ENCODE peak calls at places on chromosome 21, in four cellular contexts. One of them, this sample, is unnamed.

GRCh38 chr21:45135868-45136267 is 61.5 kb downstream of the ADARB1 start:
- DNase-seq in stimulated activated CD8-positive, alpha-beta memory T cell treated with anti-CD3 and anti-CD28 coated beads, Interleukin-15, amount 100 ng/mL, for 1 hour: no peak
- DNase-seq in AG04450: no peak
- DNase-seq in NCI-H1694: no peak
- DNase-seq in this sample: no peak

GRCh38 chr21:43318841-43319781 is 107.8 kb downstream of the SIK1 start:
- DNase-seq in stimulated activated CD8-positive, alpha-beta memory T cell treated with anti-CD3 and anti-CD28 coated beads, Interleukin-15, amount 100 ng/mL, for 1 hour: no peak
- DNase-seq in AG04450: peak
- DNase-seq in NCI-H1694: no peak
- DNase-seq in this sample: no peak

GRCh38 chr21:38621132-38621531 is 122.9 kb upstream of the ERG start:
- DNase-seq in stimulated activated CD8-positive, alpha-beta memory T cell treated with anti-CD3 and anti-CD28 coated beads, Interleukin-15, amount 100 ng/mL, for 1 hour: no peak
- DNase-seq in AG04450: no peak
- DNase-seq in NCI-H1694: no peak
- DNase-seq in this sample: no peak

GRCh38 chr21:42461185-42461520 is 34.9 kb downstream of the RSPH1 start:
- DNase-seq in stimulated activated CD8-positive, alpha-beta memory T cell treated with anti-CD3 and anti-CD28 coated beads, Interleukin-15, amount 100 ng/mL, for 1 hour: no peak
- DNase-seq in AG04450: no peak
- DNase-seq in NCI-H1694: no peak
- DNase-seq in this sample: no peak

GRCh38 chr21:38544681-38545080 is 46.4 kb upstream of the ERG start:
- DNase-seq in stimulated activated CD8-positive, alpha-beta memory T cell treated with anti-CD3 and anti-CD28 coated beads, Interleukin-15, amount 100 ng/mL, for 1 hour: no peak
- DNase-seq in AG04450: no peak
- DNase-seq in NCI-H1694: no peak
- DNase-seq in this sample: peak

GRCh38 chr21:14076143-14076806 is 134.5 kb downstream of the LIPI start:
- DNase-seq in stimulated activated CD8-positive, alpha-beta memory T cell treated with anti-CD3 and anti-CD28 coated beads, Interleukin-15, amount 100 ng/mL, for 1 hour: no peak
- DNase-seq in AG04450: no peak
- DNase-seq in NCI-H1694: no peak
- DNase-seq in this sample: no peak

GRCh38 chr21:35051287-35051818 is 2.3 kb upstream of the RUNX1 start:
- DNase-seq in stimulated activated CD8-positive, alpha-beta memory T cell treated with anti-CD3 and anti-CD28 coated beads, Interleukin-15, amount 100 ng/mL, for 1 hour: no peak
- DNase-seq in AG04450: no peak
- DNase-seq in NCI-H1694: no peak
- DNase-seq in this sample: peak

GRCh38 chr21:45290948-45291612 is 3.4 kb upstream of the POFUT2 start:
- DNase-seq in stimulated activated CD8-positive, alpha-beta memory T cell treated with anti-CD3 and anti-CD28 coated beads, Interleukin-15, amount 100 ng/mL, for 1 hour: no peak
- DNase-seq in AG04450: no peak
- DNase-seq in NCI-H1694: no peak
- DNase-seq in this sample: peak

GRCh38 chr21:20998456-20998789 is 214 bp downstream of the NCAM2 start:
- DNase-seq in stimulated activated CD8-positive, alpha-beta memory T cell treated with anti-CD3 and anti-CD28 coated beads, Interleukin-15, amount 100 ng/mL, for 1 hour: no peak
- DNase-seq in AG04450: no peak
- DNase-seq in NCI-H1694: no peak
- DNase-seq in this sample: no peak

GRCh38 chr21:44869860-44870747 is 3.4 kb downstream of the PTTG1IP start:
- DNase-seq in stimulated activated CD8-positive, alpha-beta memory T cell treated with anti-CD3 and anti-CD28 coated beads, Interleukin-15, amount 100 ng/mL, for 1 hour: no peak
- DNase-seq in AG04450: peak
- DNase-seq in NCI-H1694: no peak
- DNase-seq in this sample: peak

GRCh38 chr21:37220433-37220980 is 46.6 kb downstream of the VPS26C start:
- DNase-seq in stimulated activated CD8-positive, alpha-beta memory T cell treated with anti-CD3 and anti-CD28 coated beads, Interleukin-15, amount 100 ng/mL, for 1 hour: no peak
- DNase-seq in AG04450: no peak
- DNase-seq in NCI-H1694: peak
- DNase-seq in this sample: no peak

GRCh38 chr21:25568230-25568629 is 39.1 kb downstream of the MRPL39 start:
- DNase-seq in stimulated activated CD8-positive, alpha-beta memory T cell treated with anti-CD3 and anti-CD28 coated beads, Interleukin-15, amount 100 ng/mL, for 1 hour: no peak
- DNase-seq in AG04450: peak
- DNase-seq in NCI-H1694: no peak
- DNase-seq in this sample: no peak

GRCh38 chr21:35002879-35003722 is 46.0 kb downstream of the RUNX1 start:
- DNase-seq in stimulated activated CD8-positive, alpha-beta memory T cell treated with anti-CD3 and anti-CD28 coated beads, Interleukin-15, amount 100 ng/mL, for 1 hour: no peak
- DNase-seq in AG04450: peak
- DNase-seq in NCI-H1694: no peak
- DNase-seq in this sample: peak

GRCh38 chr21:20996421-20997307 is 1.5 kb upstream of the NCAM2 start:
- DNase-seq in stimulated activated CD8-positive, alpha-beta memory T cell treated with anti-CD3 and anti-CD28 coated beads, Interleukin-15, amount 100 ng/mL, for 1 hour: no peak
- DNase-seq in AG04450: no peak
- DNase-seq in NCI-H1694: no peak
- DNase-seq in this sample: peak

GRCh38 chr21:46557919-46558392 is 46.9 kb downstream of the S100B start:
- DNase-seq in stimulated activated CD8-positive, alpha-beta memory T cell treated with anti-CD3 and anti-CD28 coated beads, Interleukin-15, amount 100 ng/mL, for 1 hour: no peak
- DNase-seq in AG04450: no peak
- DNase-seq in NCI-H1694: no peak
- DNase-seq in this sample: no peak

This sample was measured in NCI-H226.